ENCODE peak calls at places on chromosomes 12 and 14, in eight cellular contexts. I is astrocyte of the spinal cord; U is pancreas; D is fibroblast of mammary gland; T is psoas muscle; Z is tibial artery; O is cardiac fibroblast; H is CD8-positive, alpha-beta memory T cell. W is an unnamed sample.

GRCh38 chr12:128164533-128164932 is 102.4 kb upstream of the TMEM132C start:
- DNase-seq in T (no peak), Z (no peak), I (no peak), H (no peak), U (no peak), D (no peak), O (no peak), W (no peak)

GRCh38 chr14:70665448-70666363 is 24.0 kb downstream of the TTC9 start:
- DNase-seq in U (peak), I (no peak), D (no peak), T (no peak), O (no peak), Z (no peak), H (no peak), W (peak)

GRCh38 chr14:99168330-99168729 is 103.7 kb downstream of the BCL11B start:
- DNase-seq in I (no peak), H (no peak), Z (no peak), O (no peak), T (no peak), D (no peak), U (no peak), W (no peak)

GRCh38 chr12:120252071-120252906 is 13.2 kb downstream of the PXN start:
- DNase-seq in U (no peak), Z (no peak), D (no peak), H (peak), O (no peak), I (no peak), T (no peak), W (no peak)

GRCh38 chr12:42990387-42990786 is 400.8 kb upstream of the PRICKLE1 start:
- DNase-seq in T (no peak), U (no peak), D (no peak), Z (no peak), H (no peak), I (no peak), O (no peak), W (no peak)

GRCh38 chr12:65875635-65876034 is 51.4 kb downstream of the HMGA2 start:
- DNase-seq in Z (no peak), O (peak), I (peak), U (no peak), H (no peak), D (no peak), T (no peak), W (no peak)

GRCh38 chr12:46266869-46267617 is 1.8 kb downstream of the SLC38A1 start:
- DNase-seq in I (peak), O (peak), D (peak), H (peak), U (peak), T (peak), Z (peak), W (no peak)

GRCh38 chr12:4648499-4649357 is at the start of the genes AKAP3 and NDUFA9:
- DNase-seq in T (peak), H (peak), I (peak), D (peak), O (peak), U (peak), Z (peak), W (peak)

GRCh38 chr12:108356902-108357806 is 18.0 kb upstream of the CMKLR1 start:
- DNase-seq in I (no peak), Z (no peak), O (no peak), T (no peak), D (no peak), U (no peak), H (no peak), W (no peak)

GRCh38 chr12:105485321-105485910 is 154.9 kb downstream of the C12orf75 start:
- DNase-seq in H (no peak), D (peak), T (peak), O (peak), Z (peak), I (peak), U (no peak), W (peak)

GRCh38 chr14:53954551-53955233 is 1.9 kb downstream of the BMP4 start:
- DNase-seq in D (peak), H (no peak), T (peak), Z (peak), U (no peak), I (peak), O (peak), W (no peak)

GRCh38 chr14:28676481-28676880 is 90.1 kb upstream of the FOXG1 start:
- DNase-seq in O (peak), Z (no peak), U (no peak), T (no peak), I (peak), H (no peak), D (peak), W (peak)

GRCh38 chr12:50740307-50740706 is 23.6 kb upstream of the ATF1 start:
- DNase-seq in Z (no peak), I (no peak), H (no peak), U (no peak), T (no peak), D (peak), O (peak), W (no peak)

GRCh38 chr12:31726575-31726974 is 2.2 kb downstream of the AMN1 start:
- DNase-seq in H (no peak), U (no peak), Z (no peak), O (no peak), I (no peak), D (no peak), T (no peak), W (no peak)

GRCh38 chr14:105162374-105162979 is 6.1 kb downstream of the JAG2 start:
- DNase-seq in D (no peak), I (no peak), U (no peak), Z (no peak), O (no peak), H (no peak), T (no peak), W (no peak)

GRCh38 chr12:4270670-4271432 is 2.7 kb upstream of the CCND2 start:
- DNase-seq in O (peak), U (peak), T (peak), H (peak), I (no peak), Z (peak), D (peak), W (no peak)

DNA sequence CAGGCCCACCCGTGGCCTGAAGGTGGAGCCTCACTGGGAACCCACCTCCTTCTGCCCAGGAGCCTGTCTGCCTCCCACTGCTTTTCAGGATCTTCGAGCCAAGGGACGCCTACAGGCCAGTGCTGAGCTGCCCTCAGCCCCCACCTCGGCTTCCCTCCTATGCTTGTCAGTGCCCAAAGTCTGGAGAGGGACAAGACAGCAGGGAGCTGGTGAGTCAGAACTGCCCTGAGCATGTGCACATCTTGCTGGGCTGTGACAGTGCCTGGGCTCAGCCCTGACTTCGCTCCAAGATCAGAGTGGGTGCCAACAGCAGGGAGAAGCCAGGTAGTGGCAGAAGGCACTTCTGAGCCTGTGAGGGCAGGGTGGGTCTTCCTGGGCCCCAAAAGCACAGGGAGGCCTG is 286.8 kb downstream of the AEBP2 start:
- DNase-seq in I (no peak), Z (no peak), T (no peak), H (no peak), D (no peak), O (no peak), U (no peak), W (no peak)
- H3K4me3 ChIP-seq in I (no peak), Z (no peak), T (no peak), H (no peak), D (no peak), O (no peak), U (no peak), W (no peak)

GRCh38 chr14:24365600-24366374 is 2.2 kb upstream of the NFATC4 start:
- DNase-seq in D (peak), T (peak), H (peak), Z (peak), I (peak), U (peak), O (peak), W (no peak)
- H3K4me3 ChIP-seq in D (peak), T (peak), H (no peak), Z (peak), I (peak), U (peak), O (peak), W (peak)

GRCh38 chr12:56633465-56634241 is 3.5 kb upstream of the BAZ2A start:
- DNase-seq in U (no peak), I (no peak), T (no peak), H (no peak), O (no peak), Z (no peak), D (no peak), W (no peak)

GRCh38 chr12:56634242-56634836 is 4.2 kb upstream of the BAZ2A start:
- DNase-seq in T (no peak), I (peak), Z (peak), U (peak), O (peak), H (peak), D (no peak), W (no peak)

GRCh38 chr12:56630180-56630632 is at the start of gene BAZ2A:
- DNase-seq in D (peak), H (peak), U (peak), Z (peak), O (peak), I (peak), T (peak), W (no peak)

GRCh38 chr12:56632701-56633464 is 2.8 kb upstream of the BAZ2A start:
- DNase-seq in U (no peak), T (no peak), I (no peak), H (no peak), O (peak), D (peak), Z (no peak), W (no peak)

DNA sequence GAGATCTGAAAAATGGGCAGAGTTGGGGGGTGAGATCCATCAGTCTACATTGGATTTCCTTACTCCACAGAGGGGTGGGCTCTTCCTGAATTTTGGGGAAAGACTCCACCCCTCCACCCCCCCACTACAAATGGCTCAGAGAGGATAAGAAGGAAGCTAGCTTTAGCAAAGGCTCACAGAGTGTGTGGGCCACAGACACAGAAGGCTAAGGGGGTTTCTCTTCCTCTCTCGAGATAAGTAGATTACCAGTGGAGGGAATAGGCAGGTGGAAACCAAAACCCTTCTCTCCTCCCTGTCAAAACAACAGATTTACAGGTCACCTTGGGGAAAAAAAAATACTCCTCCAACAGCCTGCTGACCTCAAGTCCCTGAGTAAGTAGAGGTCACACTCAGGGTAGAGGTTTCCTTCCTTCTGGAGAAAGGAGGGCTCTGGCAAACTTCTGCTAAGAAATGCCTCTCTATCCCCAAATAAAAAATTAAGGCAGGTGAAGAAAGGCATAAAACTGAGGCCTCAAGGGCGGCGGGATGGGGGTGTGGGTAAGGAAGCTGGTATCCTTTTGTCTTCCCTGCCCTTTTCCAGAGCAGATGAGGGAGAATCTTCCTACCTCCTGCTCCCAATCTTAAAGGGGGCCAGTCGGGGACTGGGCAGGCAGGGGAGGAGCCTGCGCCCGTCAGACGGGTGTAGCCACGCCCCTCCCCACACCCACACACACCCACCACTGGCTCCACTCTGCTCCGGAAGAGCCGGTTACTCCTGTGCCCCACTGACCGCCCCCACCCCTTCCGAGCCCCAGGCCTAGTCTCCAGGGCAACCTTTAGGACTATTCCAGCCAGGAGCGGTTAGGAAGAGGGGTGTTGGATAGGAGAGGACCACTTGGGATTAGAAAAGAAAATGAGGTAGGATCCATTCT is 1.9 kb upstream of the BAZ2A start:
- DNase-seq in O (peak), D (peak), U (peak), H (peak), Z (peak), I (peak), T (peak), W (no peak)
- H3K4me3 ChIP-seq in O (peak), D (peak), U (no peak), H (no peak), Z (peak), I (no peak), T (peak), W (peak)

GRCh38 chr14:81776531-81776930 is 242.9 kb upstream of the SEL1L start:
- DNase-seq in U (no peak), T (no peak), Z (no peak), H (no peak), O (no peak), I (no peak), D (no peak), W (no peak)
- H3K4me3 ChIP-seq in U (no peak), T (no peak), Z (no peak), H (no peak), O (no peak), I (no peak), D (no peak), W (no peak)

DNA sequence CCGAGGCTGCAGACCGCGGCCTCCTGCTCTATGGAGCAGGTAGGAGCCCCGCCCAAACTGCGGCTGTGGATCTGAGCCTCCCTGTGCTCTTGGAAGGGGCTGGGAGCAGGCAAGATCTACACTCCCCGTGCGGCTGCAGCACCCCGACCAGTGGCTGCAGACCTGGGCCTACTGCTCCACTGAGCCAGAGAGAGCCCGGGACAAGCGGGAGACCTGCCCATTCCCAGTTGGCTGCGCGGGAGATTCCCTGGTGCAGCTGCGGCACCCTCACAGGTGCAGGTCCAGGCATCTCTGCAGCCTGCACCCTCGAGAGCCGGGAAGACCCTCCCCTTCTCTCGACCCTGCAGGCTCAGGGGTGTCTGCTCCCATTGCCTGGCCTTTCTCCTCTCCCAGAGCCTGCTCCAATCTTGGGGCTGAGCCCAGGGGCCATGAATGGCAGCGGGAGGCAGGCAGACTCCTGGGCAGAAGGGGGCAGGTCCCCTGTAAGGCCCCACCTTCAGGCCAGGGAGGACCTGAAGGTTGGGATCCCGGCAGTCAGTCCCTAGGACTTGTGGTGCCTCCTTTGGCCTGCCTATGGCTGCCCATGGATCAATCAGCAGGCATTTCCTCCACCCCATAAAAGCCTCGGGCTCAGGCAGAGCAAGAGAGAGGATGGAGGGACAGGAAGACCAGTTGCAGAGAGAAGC is 8.8 kb upstream of the A2M start:
- DNase-seq in O (no peak), T (peak), U (no peak), Z (no peak), H (no peak), D (no peak), I (no peak), W (no peak)
- H3K4me3 ChIP-seq in O (no peak), T (peak), U (no peak), Z (peak), H (no peak), D (no peak), I (no peak), W (no peak)

GRCh38 chr12:53198470-53199110 is 8.5 kb downstream of the ITGB7 start:
- DNase-seq in O (no peak), Z (no peak), H (peak), D (no peak), U (no peak), T (no peak), I (no peak), W (no peak)

GRCh38 chr12:53200458-53201169 is 6.4 kb downstream of the ITGB7 start:
- DNase-seq in O (no peak), D (no peak), H (no peak), T (no peak), I (no peak), U (no peak), Z (no peak), W (no peak)

GRCh38 chr12:53200107-53200457 is 7.0 kb downstream of the ITGB7 start:
- DNase-seq in D (no peak), I (no peak), O (no peak), H (no peak), U (no peak), Z (no peak), T (no peak), W (no peak)

GRCh38 chr12:53201170-53201541 is 5.9 kb downstream of the ITGB7 start:
- DNase-seq in Z (no peak), D (no peak), I (peak), U (no peak), T (no peak), H (no peak), O (no peak), W (no peak)

GRCh38 chr12:53199700-53200099 is 7.4 kb downstream of the ITGB7 start:
- DNase-seq in T (no peak), D (no peak), O (no peak), I (no peak), Z (no peak), U (no peak), H (no peak), W (no peak)
- H3K4me3 ChIP-seq in T (no peak), D (no peak), O (no peak), I (no peak), Z (no peak), U (no peak), H (peak), W (no peak)

DNA sequence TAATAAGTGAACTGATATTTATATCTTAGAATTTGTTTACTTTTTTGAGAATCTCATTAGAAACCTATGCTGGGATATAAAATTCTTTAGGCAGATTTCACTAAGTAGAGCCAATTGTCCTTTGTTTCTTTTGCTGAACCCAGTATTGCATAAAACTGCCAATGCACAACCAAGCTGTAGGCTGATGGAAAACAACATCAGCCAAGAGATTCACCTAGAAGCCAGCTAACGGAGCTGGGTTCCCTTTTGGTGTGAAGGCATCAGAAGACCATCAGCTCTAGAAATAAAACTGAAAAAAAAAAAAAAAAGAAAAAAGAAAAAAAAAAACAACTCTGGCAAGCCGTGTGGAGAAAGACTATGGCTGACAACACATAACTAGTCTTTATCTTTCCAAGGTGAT is 328.1 kb upstream of the PDE3A start:
- DNase-seq in U (no peak), I (no peak), D (no peak), T (no peak), Z (no peak), H (no peak), O (no peak), W (no peak)
- H3K4me3 ChIP-seq in U (no peak), I (no peak), D (no peak), T (no peak), Z (no peak), H (no peak), O (no peak), W (no peak)